ENCODE peak calls at places on chromosomes 16 and 17, in nine cellular contexts. X, Z, W, S, F, T, L, H and C are unnamed samples.

GRCh38 chr17:68819465-68819864 is 135.7 kb downstream of the ABCA8 start:
- DNase-seq in F (no peak), Z (no peak), L (no peak), S (no peak), T (no peak), H (no peak), X (no peak), W (no peak), C (no peak)

GRCh38 chr17:42399948-42400843 is 12.0 kb upstream of the STAT3 start:
- DNase-seq in H (no peak), F (no peak), Z (no peak), L (no peak), X (no peak), W (no peak), T (no peak), S (no peak), C (no peak)

GRCh38 chr17:3687949-3688614 is 7.9 kb downstream of the P2RX5 start:
- DNase-seq in S (no peak), H (no peak), Z (no peak), W (no peak), X (no peak), F (peak; percentile 26), L (no peak), T (no peak), C (no peak)

GRCh38 chr17:3955373-3955978 is 8.8 kb downstream of the ATP2A3 start:
- DNase-seq in F (no peak), W (no peak), Z (no peak), H (no peak), T (no peak), X (no peak), S (no peak), L (no peak), C (no peak)

GRCh38 chr17:6523330-6523729 is 33.0 kb downstream of the PITPNM3 start:
- DNase-seq in H (no peak), X (no peak), Z (no peak), T (no peak), L (peak; percentile 95), S (peak; percentile 71), F (no peak), W (no peak), C (no peak)

GRCh38 chr17:58587713-58588117 is 73.3 kb upstream of the MTMR4 start:
- DNase-seq in S (peak; percentile 65), L (peak; percentile 26), H (no peak), X (peak; percentile 60), W (peak; percentile 35), T (no peak), Z (peak; percentile 65), F (peak; percentile 25), C (no peak)

GRCh38 chr16:51577621-51578303 is 426.7 kb upstream of the SALL1 start:
- DNase-seq in W (no peak), T (no peak), Z (no peak), H (no peak), S (peak; percentile 35), X (no peak), L (peak; percentile 69), F (no peak), C (no peak)

GRCh38 chr17:79047923-79048825 is 24.2 kb downstream of the C1QTNF1 start:
- DNase-seq in Z (peak; percentile 70), L (no peak), H (no peak), S (no peak), W (no peak), F (no peak), X (no peak), T (no peak), C (no peak)

GRCh38 chr17:63550816-63551639 is 751 bp downstream of the DCAF7 start:
- DNase-seq in W (no peak), T (no peak), L (peak; percentile 40), X (peak; percentile 30), Z (peak; percentile 32), H (no peak), F (no peak), S (peak; percentile 75), C (peak; percentile 10)

GRCh38 chr16:83248735-83249469 is 558.9 kb upstream of the HSBP1 start:
- DNase-seq in Z (peak; percentile 55), W (no peak), L (no peak), H (no peak), F (no peak), X (no peak), T (no peak), S (no peak), C (no peak)

GRCh38 chr16:31876955-31877828 is 3.6 kb downstream of the ZNF267 start:
- DNase-seq in Z (no peak), F (no peak), T (peak; percentile 53), S (peak; percentile 94), L (peak; percentile 90), W (no peak), H (peak; percentile 56), X (peak; percentile 49), C (peak; percentile 62)

GRCh38 chr17:45783593-45784292 is 377 bp upstream of the CRHR1 start:
- DNase-seq in X (peak; percentile 10), Z (no peak), T (no peak), S (no peak), W (no peak), H (no peak), F (no peak), L (no peak), C (no peak)

GRCh38 chr16:56800355-56800754 is 64.7 kb upstream of the SLC12A3 start:
- DNase-seq in W (no peak), Z (no peak), S (no peak), X (no peak), L (peak; percentile 76), F (no peak), H (no peak), T (no peak), C (no peak)

GRCh38 chr17:34312080-34312479 is 7.2 kb upstream of the CCL8 start:
- DNase-seq in Z (no peak), X (no peak), F (no peak), W (no peak), T (peak; percentile 75), S (peak; percentile 23), H (no peak), L (no peak), C (peak; percentile 27)

GRCh38 chr16:85395913-85396878 is 216.9 kb upstream of the GSE1 start:
- DNase-seq in X (no peak), L (no peak), Z (peak; percentile 70), W (peak; percentile 15), H (no peak), S (no peak), T (no peak), F (no peak), C (peak; percentile 38)

GRCh38 chr17:47315451-47316266 is 8.1 kb upstream of the EFCAB13 start:
- DNase-seq in L (peak; percentile 90), S (peak; percentile 95), F (peak; percentile 21), Z (no peak), T (no peak), X (peak; percentile 23), W (no peak), H (peak; percentile 88), C (peak; percentile 91)